ENCODE peak calls at places on chromosomes 12 and 14, in seven cellular contexts. B is PC-3, D is HCT116, K is GM23248, Q is SK-N-SH, J is hepatocyte, U is GM23338. S is an unnamed sample.
A peak's percentile ranks its signal among the peaks of the same experiment; 100 is the strongest.

GRCh38 chr12:71792599-71792998 is 37.9 kb downstream of the RAB21 start:
- DNase-seq in B (no peak), D (no peak), K (no peak), Q (no peak), J (no peak), U (no peak), S (no peak)

GRCh38 chr14:29156096-29156495 is 389.5 kb downstream of the FOXG1 start:
- DNase-seq in B (no peak), D (no peak), K (no peak), Q (no peak), J (no peak), U (no peak), S (no peak)

GRCh38 chr12:57771271-57771872 is 533 bp downstream of the METTL1 start:
- DNase-seq in B (peak; percentile 90), D (peak; percentile 89), K (peak; percentile 95), Q (peak; percentile 93), J (peak; percentile 93), U (peak; percentile 99), S (peak; percentile 92)

GRCh38 chr14:94423465-94424056 is 29.0 kb downstream of the SERPINA11 start:
- DNase-seq in B (peak; percentile 66), D (peak; percentile 75), K (peak; percentile 84), Q (peak; percentile 41), J (peak; percentile 87), U (peak; percentile 95), S (peak; percentile 56)

GRCh38 chr14:91891721-91892220 is 24.4 kb upstream of the TC2N start:
- DNase-seq in B (no peak), D (no peak), K (peak; percentile 75), Q (no peak), J (no peak), U (no peak), S (no peak)

GRCh38 chr14:73237786-73238261 is 518 bp downstream of the PAPLN start:
- DNase-seq in B (no peak), D (no peak), K (peak; percentile 31), Q (peak; percentile 82), J (peak; percentile 41), U (peak; percentile 68), S (no peak)

GRCh38 chr14:101775756-101776292 is 14.3 kb downstream of the PPP2R5C start:
- DNase-seq in B (no peak), D (no peak), K (no peak), Q (no peak), J (no peak), U (no peak), S (peak; percentile 76)

GRCh38 chr12:120797677-120798642 is 72.3 kb downstream of the ACADS start:
- DNase-seq in B (peak; percentile 20), D (no peak), K (no peak), Q (no peak), J (no peak), U (no peak), S (peak; percentile 46)

GRCh38 chr14:33019346-33019745 is 80.7 kb downstream of the NPAS3 start:
- DNase-seq in B (no peak), D (no peak), K (no peak), Q (no peak), J (no peak), U (no peak), S (no peak)

GRCh38 chr14:70782361-70782760 is 27.0 kb downstream of the MAP3K9 start:
- DNase-seq in B (peak; percentile 95), D (no peak), K (peak; percentile 73), Q (no peak), J (no peak), U (no peak), S (no peak)

GRCh38 chr12:94753071-94753779 is 102.9 kb upstream of the TMCC3 start:
- DNase-seq in B (no peak), D (no peak), K (peak; percentile 75), Q (no peak), J (no peak), U (peak; percentile 26), S (no peak)

GRCh38 chr12:124497658-124498057 is 69.8 kb downstream of the NCOR2 start:
- DNase-seq in B (no peak), D (no peak), K (peak; percentile 99), Q (peak; percentile 61), J (peak; percentile 35), U (no peak), S (no peak)

GRCh38 chr12:108616941-108617858 is 16.5 kb downstream of the SELPLG start:
- DNase-seq in B (no peak), D (no peak), K (no peak), Q (no peak), J (no peak), U (no peak), S (peak; percentile 59)

GRCh38 chr14:63295991-63296630 is 22.6 kb downstream of the GPHB5 start:
- DNase-seq in B (no peak), D (no peak), K (peak; percentile 63), Q (no peak), J (no peak), U (no peak), S (no peak)

GRCh38 chr12:16385779-16386646 is 38.6 kb downstream of the MGST1 start:
- DNase-seq in B (peak; percentile 50), D (no peak), K (peak; percentile 81), Q (peak; percentile 51), J (peak; percentile 68), U (peak; percentile 65), S (peak; percentile 14)

GRCh38 chr14:65840786-65841185 is 428.3 kb downstream of the FUT8 start:
- DNase-seq in B (no peak), D (no peak), K (peak; percentile 78), Q (no peak), J (no peak), U (no peak), S (no peak)

GRCh38 chr14:65834812-65835211 is 422.3 kb downstream of the FUT8 start:
- DNase-seq in B (no peak), D (no peak), K (no peak), Q (no peak), J (no peak), U (peak; percentile 14), S (no peak)

GRCh38 chr14:65835501-65835900 is 423.0 kb downstream of the FUT8 start:
- DNase-seq in B (no peak), D (no peak), K (no peak), Q (no peak), J (no peak), U (no peak), S (no peak)

GRCh38 chr14:65838565-65838964 is 426.0 kb downstream of the FUT8 start:
- DNase-seq in B (no peak), D (no peak), K (no peak), Q (no peak), J (no peak), U (no peak), S (no peak)

DNA sequence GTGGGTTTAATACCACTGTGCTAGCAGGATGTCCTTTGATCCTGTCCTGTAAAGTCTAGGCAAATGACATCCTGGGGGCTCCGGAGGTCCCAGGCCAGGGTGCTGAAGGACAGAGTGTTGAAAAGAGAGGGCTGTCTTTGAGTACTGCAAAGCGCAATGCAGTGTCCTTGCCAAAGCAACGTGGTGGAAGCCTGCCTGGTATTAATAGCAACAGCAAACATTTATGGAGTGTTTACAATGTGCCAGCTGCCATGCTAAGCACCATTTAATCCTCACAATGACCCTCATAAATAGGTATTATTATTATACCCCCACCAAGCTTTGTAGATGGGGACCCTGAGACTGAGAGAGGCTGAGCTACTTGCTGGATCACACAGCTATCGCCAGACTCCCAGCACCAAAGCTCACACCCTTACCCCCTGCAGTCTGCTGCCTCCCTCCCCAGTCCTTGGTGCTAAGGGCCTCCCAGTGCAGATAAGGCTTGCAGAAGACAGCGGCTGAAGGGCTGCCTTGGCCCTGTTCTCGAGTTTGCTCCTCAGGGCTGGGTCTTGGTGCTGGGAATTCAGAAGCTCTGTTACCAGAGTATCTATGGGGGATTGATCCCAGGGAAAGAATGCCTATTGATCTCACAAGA is 427.7 kb downstream of the FUT8 start:
- DNase-seq in B (no peak), D (no peak), K (no peak), Q (no peak), J (peak; percentile 33), U (no peak), S (no peak)
- TF ChIP-seq EZH2phosphoT487 in B (no peak), D (no peak), K (no peak), Q (no peak), J (peak; percentile 87), U (no peak), S (no peak)

DNA sequence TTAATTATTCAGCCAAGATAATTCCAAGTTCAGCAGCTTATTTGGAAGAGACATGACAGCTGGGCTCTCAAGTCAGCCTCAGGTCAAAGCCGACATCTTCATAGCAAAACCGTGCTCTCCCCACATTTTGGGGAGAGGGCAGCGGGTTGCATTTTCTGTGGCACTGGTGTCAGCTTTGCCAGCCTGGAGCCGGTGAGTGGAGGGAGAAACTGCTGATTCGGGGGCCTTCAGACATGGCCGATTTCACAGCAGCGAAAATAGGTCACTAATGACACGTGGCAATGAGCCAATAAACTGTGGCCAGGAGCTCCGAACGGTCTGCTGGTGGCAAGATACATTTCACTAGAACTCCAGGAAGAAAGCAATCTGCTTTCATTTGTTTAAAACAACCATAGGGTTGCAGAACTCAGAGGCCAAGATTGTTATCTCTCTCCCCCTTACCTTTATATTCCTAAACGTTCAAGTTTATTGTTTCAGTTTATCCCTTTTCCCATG is 173.2 kb downstream of the CAND1 start:
- DNase-seq in B (no peak), D (no peak), K (no peak), Q (peak; percentile 49), J (no peak), U (no peak), S (no peak)
- TF ChIP-seq EZH2phosphoT487 in B (no peak), D (no peak), K (no peak), Q (no peak), J (no peak), U (no peak), S (no peak)

DNA sequence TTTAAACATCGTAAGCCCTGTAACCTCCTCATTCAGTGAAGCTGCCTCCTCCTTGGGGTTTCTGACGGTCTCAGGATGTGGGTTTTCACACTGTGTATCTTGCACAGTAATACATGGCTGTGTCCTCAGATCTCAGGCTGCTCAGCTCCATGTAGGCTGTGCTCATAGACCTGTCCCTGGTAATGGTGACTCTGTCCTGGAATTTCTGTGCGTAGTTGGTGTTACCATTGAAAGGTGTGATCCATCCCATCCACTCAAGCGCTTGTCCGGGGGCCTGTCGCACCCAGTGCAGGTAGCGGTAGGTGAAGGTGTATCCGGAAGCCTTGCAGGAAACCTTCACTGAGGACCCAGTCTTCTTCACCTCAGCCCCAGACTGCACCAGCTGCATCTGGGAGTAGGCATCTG is 980.5 kb downstream of the TMEM121 start:
- DNase-seq in B (no peak), D (no peak), K (no peak), Q (no peak), J (no peak), U (no peak), S (no peak)
- TF ChIP-seq EZH2phosphoT487 in B (no peak), D (no peak), K (no peak), Q (no peak), J (no peak), U (no peak), S (no peak)

DNA sequence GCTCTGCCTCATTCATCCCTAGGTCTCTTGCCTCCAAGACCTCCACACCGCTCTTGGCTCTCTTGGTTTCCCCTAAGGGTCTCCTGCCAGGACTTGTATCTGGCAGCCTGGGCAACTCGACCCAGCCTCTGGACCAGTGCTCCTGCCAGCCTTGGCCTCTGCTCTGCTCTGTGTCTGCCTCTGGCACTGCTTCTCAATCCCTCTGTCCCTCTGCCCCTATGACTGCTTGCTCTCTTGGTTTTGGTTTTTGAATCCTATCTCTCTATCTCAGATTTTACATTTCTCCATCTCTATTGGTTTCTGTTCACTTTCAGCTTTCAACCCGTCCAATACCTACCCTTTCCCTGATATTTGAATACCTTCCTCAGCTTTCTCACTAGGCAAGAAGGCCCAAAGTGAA is 6.3 kb downstream of the ITGA5 start:
- DNase-seq in B (no peak), D (no peak), K (peak; percentile 42), Q (no peak), J (no peak), U (no peak), S (no peak)
- TF ChIP-seq EZH2phosphoT487 in B (no peak), D (no peak), K (no peak), Q (no peak), J (no peak), U (no peak), S (no peak)